ENCODE peak calls at places on chromosomes 3 and 15, in ten cellular contexts. L is IMR-90; Y is left ventricle myocardium inferior; Q is psoas muscle; N is right cardiac atrium; W is CD8-positive, alpha-beta memory T cell; M is dorsolateral prefrontal cortex; D is bronchial epithelial cell; C is neural progenitor cell; U is HCT116. S is an unnamed sample. For H3K27me3, the result is how much of the 10 kb centered on the place peaks cover.

GRCh38 chr15:56240390-56240789 is 3.3 kb downstream of the RFX7 start:
- DNase-seq in L (no peak), Y (no peak), Q (no peak), N (no peak), W (no peak), M (no peak), D (peak), C (no peak), U (no peak), S (no peak)

GRCh38 chr3:8851703-8852102 is 82.3 kb upstream of the OXTR start:
- DNase-seq in L (peak), Y (no peak), Q (no peak), N (no peak), W (no peak), M (no peak), D (peak), C (no peak), U (no peak), S (peak)

GRCh38 chr3:179769411-179770247 is 116.8 kb downstream of the USP13 start:
- DNase-seq in L (no peak), Y (no peak), Q (no peak), N (no peak), W (no peak), M (no peak), D (no peak), C (no peak), U (no peak), S (no peak)

GRCh38 chr3:184796551-184796950 is 15.4 kb upstream of the VPS8 start:
- DNase-seq in L (no peak), Y (no peak), Q (no peak), N (no peak), W (no peak), M (no peak), D (no peak), C (no peak), U (no peak), S (no peak)

GRCh38 chr15:101244039-101244781 is 7.6 kb downstream of the CHSY1 start:
- DNase-seq in L (peak), Y (no peak), Q (no peak), N (no peak), W (no peak), M (no peak), D (no peak), C (no peak), U (no peak), S (no peak)

GRCh38 chr3:25462495-25462894 is 34.4 kb downstream of the RARB start:
- DNase-seq in L (no peak), Y (no peak), Q (no peak), N (no peak), W (no peak), M (no peak), D (no peak), C (no peak), U (no peak), S (no peak)

GRCh38 chr3:23648965-23649328 is 156.8 kb upstream of the UBE2E1 start:
- DNase-seq in L (peak), Y (no peak), Q (no peak), N (no peak), W (no peak), M (no peak), D (peak), C (no peak), U (no peak), S (peak)

GRCh38 chr3:47359283-47359682 is 21.5 kb upstream of the PTPN23 start:
- DNase-seq in L (no peak), Y (no peak), Q (no peak), N (no peak), W (no peak), M (no peak), D (no peak), C (no peak), U (no peak), S (no peak)

GRCh38 chr3:55373413-55373812 is 113.7 kb downstream of the WNT5A start:
- DNase-seq in L (no peak), Y (no peak), Q (no peak), N (no peak), W (no peak), M (no peak), D (no peak), C (no peak), U (no peak), S (no peak)

GRCh38 chr3:98784666-98785600 is 21.8 kb downstream of the ST3GAL6 start:
- DNase-seq in L (peak), Y (no peak), Q (no peak), N (no peak), W (no peak), M (no peak), D (peak), C (no peak), U (no peak), S (peak)

GRCh38 chr3:18233987-18234716 is 191.0 kb downstream of the SATB1 start:
- DNase-seq in L (no peak), Y (no peak), Q (no peak), N (no peak), W (no peak), M (no peak), D (no peak), C (peak), U (no peak), S (no peak)

GRCh38 chr3:68009865-68010264 is 355.5 kb upstream of the SUCLG2 start:
- DNase-seq in L (no peak), Y (no peak), Q (no peak), N (no peak), W (no peak), M (no peak), D (no peak), C (no peak), U (no peak), S (no peak)

GRCh38 chr3:143119974-143120715 is 574 bp downstream of the CHST2 start:
- DNase-seq in L (no peak), Y (peak), Q (peak), N (peak), W (peak), M (no peak), D (no peak), C (peak), U (no peak), S (no peak)

GRCh38 chr3:156749244-156749643 is 74.9 kb downstream of the TIPARP start:
- DNase-seq in L (peak), Y (no peak), Q (no peak), N (no peak), W (no peak), M (no peak), D (no peak), C (peak), U (no peak), S (no peak)

GRCh38 chr3:145125307-145125706 is 1035.7 kb downstream of the PLOD2 start:
- DNase-seq in L (no peak), Y (no peak), Q (no peak), N (no peak), W (no peak), M (no peak), D (peak), C (no peak), U (no peak), S (peak)

GRCh38 chr3:46353090-46353489 is 821 bp upstream of the CCR2 start:
- DNase-seq in L (no peak), Y (no peak), Q (no peak), N (no peak), W (no peak), M (no peak), D (no peak), C (no peak), U (no peak), S (no peak)

GRCh38 chr3:46348811-46349482 is 5.0 kb upstream of the CCR2 start:
- DNase-seq in L (no peak), Y (no peak), Q (no peak), N (no peak), W (no peak), M (no peak), D (no peak), C (no peak), U (no peak), S (no peak)

GRCh38 chr3:46351646-46352045 is 2.3 kb upstream of the CCR2 start:
- DNase-seq in L (no peak), Y (no peak), Q (no peak), N (no peak), W (no peak), M (no peak), D (no peak), C (no peak), U (no peak), S (peak)

GRCh38 chr3:46349484-46350261 is 4.2 kb upstream of the CCR2 start:
- DNase-seq in L (no peak), Y (no peak), Q (no peak), N (no peak), W (peak), M (no peak), D (no peak), C (no peak), U (no peak), S (no peak)

DNA sequence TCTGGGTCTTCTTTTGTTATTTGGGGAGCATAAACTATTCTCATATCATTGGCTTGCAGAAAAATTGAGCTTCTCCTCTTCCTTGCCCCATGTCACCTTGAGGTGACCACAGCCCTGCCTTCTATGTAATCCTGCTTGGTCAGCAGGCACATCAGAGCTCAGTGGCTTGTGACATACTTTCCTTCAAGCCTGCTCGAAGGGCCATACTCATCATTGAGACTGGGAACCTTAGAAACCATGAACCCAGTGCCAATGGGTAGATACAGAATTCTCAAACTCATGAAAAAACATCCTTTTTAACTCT is 3.7 kb upstream of the CCR2 start:
- DNase-seq in L (no peak), Y (no peak), Q (no peak), N (no peak), W (no peak), M (no peak), D (no peak), C (no peak), U (no peak), S (no peak)
- H3K27me3 ChIP-seq in L (under half), Y (half or more), Q (under half), N (under half), W (under half), M (under half), D (under half), C (under half), U (under half), S (under half)

GRCh38 chr15:37095197-37095992 is 5.0 kb downstream of the MEIS2 start:
- DNase-seq in L (no peak), Y (peak), Q (no peak), N (peak), W (no peak), M (no peak), D (no peak), C (peak), U (no peak), S (no peak)
- H3K27me3 ChIP-seq in L (under half), Y (under half), Q (under half), N (under half), W (under half), M (under half), D (under half), C (half or more), U (under half), S (under half)

GRCh38 chr3:128430731-128431130 is 36.0 kb downstream of the DNAJB8 start:
- DNase-seq in L (no peak), Y (no peak), Q (no peak), N (no peak), W (no peak), M (no peak), D (no peak), C (no peak), U (no peak), S (no peak)
- H3K27me3 ChIP-seq in L (half or more), Y (half or more), Q (under half), N (under half), W (under half), M (under half), D (under half), C (half or more), U (under half), S (under half)

GRCh38 chr15:57861039-57861638 is 154.6 kb downstream of the POLR2M start:
- DNase-seq in L (peak), Y (no peak), Q (no peak), N (no peak), W (peak), M (no peak), D (peak), C (peak), U (peak), S (peak)

GRCh38 chr15:57862761-57863160 is 156.2 kb downstream of the POLR2M start:
- DNase-seq in L (no peak), Y (no peak), Q (no peak), N (no peak), W (no peak), M (no peak), D (no peak), C (no peak), U (no peak), S (no peak)

GRCh38 chr15:57859130-57859685 is 152.7 kb downstream of the POLR2M start:
- DNase-seq in L (no peak), Y (no peak), Q (no peak), N (no peak), W (no peak), M (no peak), D (peak), C (no peak), U (no peak), S (no peak)

GRCh38 chr15:57865294-57865693 is 158.8 kb downstream of the POLR2M start:
- DNase-seq in L (no peak), Y (no peak), Q (no peak), N (no peak), W (no peak), M (no peak), D (no peak), C (no peak), U (no peak), S (peak)

GRCh38 chr15:57861805-57862586 is 155.5 kb downstream of the POLR2M start:
- DNase-seq in L (peak), Y (no peak), Q (no peak), N (no peak), W (no peak), M (no peak), D (peak), C (no peak), U (no peak), S (peak)
- H3K27me3 ChIP-seq in L (under half), Y (under half), Q (under half), N (under half), W (under half), M (under half), D (under half), C (under half), U (under half), S (under half)

GRCh38 chr15:91909574-91909973 is 56.1 kb downstream of the SLCO3A1 start:
- DNase-seq in L (no peak), Y (no peak), Q (no peak), N (no peak), W (no peak), M (no peak), D (no peak), C (no peak), U (no peak), S (no peak)
- H3K27me3 ChIP-seq in L (under half), Y (under half), Q (under half), N (under half), W (under half), M (under half), D (under half), C (under half), U (under half), S (under half)

GRCh38 chr3:112297714-112298113 is 3.7 kb upstream of the SLC9C1 start:
- DNase-seq in L (no peak), Y (no peak), Q (no peak), N (no peak), W (no peak), M (no peak), D (no peak), C (no peak), U (no peak), S (no peak)
- H3K27me3 ChIP-seq in L (under half), Y (under half), Q (under half), N (under half), W (under half), M (under half), D (under half), C (under half), U (under half), S (under half)

DNA sequence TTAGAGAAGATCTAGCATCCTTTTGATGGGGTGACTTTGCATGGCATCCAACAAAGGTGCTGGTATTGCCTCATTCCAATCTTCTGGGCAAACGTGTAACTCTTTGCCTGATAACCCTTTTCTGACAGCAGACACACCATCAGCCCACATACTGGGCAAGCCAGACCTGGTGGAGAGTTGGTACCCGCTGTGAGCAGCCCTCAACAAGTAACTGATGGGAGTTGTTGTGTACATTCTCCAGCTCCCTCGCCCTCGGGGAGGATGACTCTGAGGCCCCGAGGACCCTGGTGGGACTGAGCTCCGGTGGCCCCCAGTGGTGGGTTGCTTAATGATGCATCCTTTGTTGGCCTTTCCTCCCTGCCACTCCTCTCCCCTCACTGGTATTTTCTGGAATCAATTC is 102.4 kb upstream of the SLC6A11 start:
- DNase-seq in L (no peak), Y (no peak), Q (no peak), N (no peak), W (no peak), M (no peak), D (no peak), C (no peak), U (no peak), S (no peak)
- H3K27me3 ChIP-seq in L (under half), Y (half or more), Q (under half), N (under half), W (under half), M (under half), D (under half), C (half or more), U (under half), S (half or more)

DNA sequence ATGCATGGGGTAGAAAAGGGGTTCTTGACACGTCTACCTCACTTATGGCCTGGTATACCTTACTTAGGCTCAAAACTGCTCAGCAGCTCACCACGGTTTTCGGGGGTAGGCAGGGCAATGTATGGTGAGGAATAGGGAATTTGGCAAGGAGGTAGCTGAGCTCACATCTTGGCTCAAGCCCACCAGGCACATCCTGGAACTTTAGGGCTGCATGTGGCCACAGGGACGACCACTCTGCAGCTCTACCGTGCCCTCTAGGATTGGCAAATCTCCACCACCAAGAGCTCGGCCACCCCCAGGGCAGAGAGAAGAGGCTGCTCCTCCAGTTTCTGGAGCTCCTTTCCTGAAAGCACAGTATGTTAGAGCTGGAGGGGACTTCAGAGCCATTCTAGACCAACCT is 69.7 kb downstream of the MRPL46 start:
- DNase-seq in L (no peak), Y (no peak), Q (no peak), N (no peak), W (no peak), M (no peak), D (no peak), C (no peak), U (no peak), S (no peak)
- H3K27me3 ChIP-seq in L (under half), Y (under half), Q (under half), N (under half), W (under half), M (under half), D (under half), C (under half), U (under half), S (under half)

DNA sequence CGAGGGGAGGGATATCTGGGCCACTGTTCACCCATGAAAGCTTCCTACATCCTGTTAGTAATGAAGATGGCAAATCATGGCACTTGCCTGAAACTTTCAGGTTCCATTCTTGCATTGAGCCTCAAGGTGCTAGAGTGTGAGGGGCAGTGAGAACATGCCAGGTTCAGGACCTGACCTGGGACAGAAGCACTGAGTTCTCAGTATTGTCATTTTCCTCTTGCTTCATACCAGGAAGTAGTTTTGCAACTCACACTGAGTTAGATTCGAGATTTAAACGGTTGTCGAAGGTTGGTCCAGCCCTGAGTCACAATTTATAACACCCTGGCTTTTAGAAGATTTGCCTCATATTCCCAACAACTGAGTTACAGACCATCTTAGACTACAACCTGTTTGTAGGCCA is 11.8 kb upstream of the MEIS2 start:
- DNase-seq in L (no peak), Y (no peak), Q (no peak), N (no peak), W (no peak), M (no peak), D (no peak), C (no peak), U (no peak), S (no peak)
- H3K27me3 ChIP-seq in L (under half), Y (under half), Q (half or more), N (under half), W (under half), M (under half), D (under half), C (half or more), U (under half), S (under half)

GRCh38 chr15:58249646-58250312 is 111.6 kb downstream of the AQP9 start:
- DNase-seq in L (no peak), Y (no peak), Q (no peak), N (no peak), W (peak), M (no peak), D (no peak), C (no peak), U (no peak), S (no peak)
- H3K27me3 ChIP-seq in L (under half), Y (under half), Q (under half), N (under half), W (under half), M (under half), D (under half), C (under half), U (under half), S (under half)